ENCODE peak calls at places on chromosomes 16 and 17, in ten cellular contexts. One of them, this sample, is unnamed.

GRCh38 chr17:4939804-4940624 is at the start of the genes RNF167 and SLC25A11:
- DNase-seq in neural progenitor cell: peak
- DNase-seq in mucosa of descending colon: peak
- DNase-seq in astrocyte of the spinal cord: peak
- DNase-seq in left ventricle myocardium inferior: peak
- DNase-seq in skeletal muscle cell: peak
- DNase-seq in breast epithelium: peak
- DNase-seq in astrocyte: peak
- DNase-seq in cardiac fibroblast: peak
- DNase-seq in brain microvascular endothelial cell: peak
- DNase-seq in this sample: peak

GRCh38 chr16:74726736-74727135 is 26.1 kb upstream of the MLKL start:
- DNase-seq in neural progenitor cell: no peak
- DNase-seq in mucosa of descending colon: no peak
- DNase-seq in astrocyte of the spinal cord: no peak
- DNase-seq in left ventricle myocardium inferior: no peak
- DNase-seq in skeletal muscle cell: no peak
- DNase-seq in breast epithelium: no peak
- DNase-seq in astrocyte: no peak
- DNase-seq in cardiac fibroblast: peak
- DNase-seq in brain microvascular endothelial cell: peak
- DNase-seq in this sample: no peak

GRCh38 chr16:51971184-51971583 is 575.8 kb downstream of the TOX3 start:
- DNase-seq in neural progenitor cell: peak
- DNase-seq in mucosa of descending colon: no peak
- DNase-seq in astrocyte of the spinal cord: peak
- DNase-seq in left ventricle myocardium inferior: no peak
- DNase-seq in skeletal muscle cell: no peak
- DNase-seq in breast epithelium: no peak
- DNase-seq in astrocyte: no peak
- DNase-seq in cardiac fibroblast: peak
- DNase-seq in brain microvascular endothelial cell: peak
- DNase-seq in this sample: no peak

GRCh38 chr16:86248325-86248905 is 261.9 kb upstream of the FOXF1 start:
- DNase-seq in neural progenitor cell: no peak
- DNase-seq in mucosa of descending colon: no peak
- DNase-seq in astrocyte of the spinal cord: no peak
- DNase-seq in left ventricle myocardium inferior: no peak
- DNase-seq in skeletal muscle cell: no peak
- DNase-seq in breast epithelium: no peak
- DNase-seq in astrocyte: no peak
- DNase-seq in cardiac fibroblast: no peak
- DNase-seq in brain microvascular endothelial cell: no peak
- DNase-seq in this sample: no peak

GRCh38 chr16:21166561-21166961 is 8.1 kb downstream of the LDAF1 start:
- DNase-seq in neural progenitor cell: peak
- DNase-seq in mucosa of descending colon: no peak
- DNase-seq in astrocyte of the spinal cord: peak
- DNase-seq in left ventricle myocardium inferior: no peak
- DNase-seq in skeletal muscle cell: no peak
- DNase-seq in breast epithelium: no peak
- DNase-seq in astrocyte: peak
- DNase-seq in cardiac fibroblast: no peak
- DNase-seq in brain microvascular endothelial cell: no peak
- DNase-seq in this sample: no peak

GRCh38 chr16:12573730-12574383 is 229.8 kb downstream of the CPPED1 start:
- DNase-seq in neural progenitor cell: peak
- DNase-seq in mucosa of descending colon: peak
- DNase-seq in astrocyte of the spinal cord: peak
- DNase-seq in left ventricle myocardium inferior: peak
- DNase-seq in skeletal muscle cell: no peak
- DNase-seq in breast epithelium: no peak
- DNase-seq in astrocyte: no peak
- DNase-seq in cardiac fibroblast: peak
- DNase-seq in brain microvascular endothelial cell: peak
- DNase-seq in this sample: no peak

GRCh38 chr16:21656795-21657768 is 4.7 kb upstream of the IGSF6 start:
- DNase-seq in neural progenitor cell: peak
- DNase-seq in mucosa of descending colon: no peak
- DNase-seq in astrocyte of the spinal cord: peak
- DNase-seq in left ventricle myocardium inferior: no peak
- DNase-seq in skeletal muscle cell: peak
- DNase-seq in breast epithelium: no peak
- DNase-seq in astrocyte: peak
- DNase-seq in cardiac fibroblast: peak
- DNase-seq in brain microvascular endothelial cell: peak
- DNase-seq in this sample: no peak

GRCh38 chr16:50602531-50603205 is 54.5 kb downstream of the NKD1 start:
- DNase-seq in neural progenitor cell: no peak
- DNase-seq in mucosa of descending colon: no peak
- DNase-seq in astrocyte of the spinal cord: no peak
- DNase-seq in left ventricle myocardium inferior: no peak
- DNase-seq in skeletal muscle cell: no peak
- DNase-seq in breast epithelium: peak
- DNase-seq in astrocyte: no peak
- DNase-seq in cardiac fibroblast: no peak
- DNase-seq in brain microvascular endothelial cell: no peak
- DNase-seq in this sample: no peak

GRCh38 chr17:65018612-65019290 is 37.8 kb downstream of the GNA13 start:
- DNase-seq in neural progenitor cell: peak
- DNase-seq in mucosa of descending colon: no peak
- DNase-seq in astrocyte of the spinal cord: no peak
- DNase-seq in left ventricle myocardium inferior: no peak
- DNase-seq in skeletal muscle cell: peak
- DNase-seq in breast epithelium: no peak
- DNase-seq in astrocyte: peak
- DNase-seq in cardiac fibroblast: peak
- DNase-seq in brain microvascular endothelial cell: no peak
- DNase-seq in this sample: no peak

GRCh38 chr17:45170976-45171337 is 9.3 kb downstream of the HEXIM2 start:
- DNase-seq in neural progenitor cell: no peak
- DNase-seq in mucosa of descending colon: peak
- DNase-seq in astrocyte of the spinal cord: peak
- DNase-seq in left ventricle myocardium inferior: peak
- DNase-seq in skeletal muscle cell: no peak
- DNase-seq in breast epithelium: peak
- DNase-seq in astrocyte: peak
- DNase-seq in cardiac fibroblast: peak
- DNase-seq in brain microvascular endothelial cell: peak
- DNase-seq in this sample: peak
- H3K4me3 ChIP-seq in neural progenitor cell: no peak
- H3K4me3 ChIP-seq in mucosa of descending colon: no peak
- H3K4me3 ChIP-seq in astrocyte of the spinal cord: no peak
- H3K4me3 ChIP-seq in left ventricle myocardium inferior: peak
- H3K4me3 ChIP-seq in skeletal muscle cell: peak
- H3K4me3 ChIP-seq in breast epithelium: peak
- H3K4me3 ChIP-seq in astrocyte: peak
- H3K4me3 ChIP-seq in cardiac fibroblast: peak
- H3K4me3 ChIP-seq in brain microvascular endothelial cell: peak
- H3K4me3 ChIP-seq in this sample: peak

GRCh38 chr17:8105957-8106398 is 12.3 kb downstream of the ALOXE3 start:
- DNase-seq in neural progenitor cell: no peak
- DNase-seq in mucosa of descending colon: no peak
- DNase-seq in astrocyte of the spinal cord: no peak
- DNase-seq in left ventricle myocardium inferior: no peak
- DNase-seq in skeletal muscle cell: no peak
- DNase-seq in breast epithelium: no peak
- DNase-seq in astrocyte: no peak
- DNase-seq in cardiac fibroblast: peak
- DNase-seq in brain microvascular endothelial cell: no peak
- DNase-seq in this sample: no peak

GRCh38 chr17:8108972-8109668 is 9.2 kb downstream of the ALOXE3 start:
- DNase-seq in neural progenitor cell: no peak
- DNase-seq in mucosa of descending colon: no peak
- DNase-seq in astrocyte of the spinal cord: no peak
- DNase-seq in left ventricle myocardium inferior: no peak
- DNase-seq in skeletal muscle cell: no peak
- DNase-seq in breast epithelium: no peak
- DNase-seq in astrocyte: no peak
- DNase-seq in cardiac fibroblast: no peak
- DNase-seq in brain microvascular endothelial cell: no peak
- DNase-seq in this sample: no peak

GRCh38 chr17:8110907-8111306 is 7.4 kb downstream of the ALOXE3 start:
- DNase-seq in neural progenitor cell: no peak
- DNase-seq in mucosa of descending colon: no peak
- DNase-seq in astrocyte of the spinal cord: no peak
- DNase-seq in left ventricle myocardium inferior: no peak
- DNase-seq in skeletal muscle cell: no peak
- DNase-seq in breast epithelium: no peak
- DNase-seq in astrocyte: no peak
- DNase-seq in cardiac fibroblast: no peak
- DNase-seq in brain microvascular endothelial cell: no peak
- DNase-seq in this sample: no peak

GRCh38 chr17:8109669-8110455 is 8.5 kb downstream of the ALOXE3 start:
- DNase-seq in neural progenitor cell: peak
- DNase-seq in mucosa of descending colon: peak
- DNase-seq in astrocyte of the spinal cord: no peak
- DNase-seq in left ventricle myocardium inferior: peak
- DNase-seq in skeletal muscle cell: no peak
- DNase-seq in breast epithelium: peak
- DNase-seq in astrocyte: no peak
- DNase-seq in cardiac fibroblast: peak
- DNase-seq in brain microvascular endothelial cell: no peak
- DNase-seq in this sample: no peak

GRCh38 chr17:8110456-8110804 is 7.9 kb downstream of the ALOXE3 start:
- DNase-seq in neural progenitor cell: no peak
- DNase-seq in mucosa of descending colon: no peak
- DNase-seq in astrocyte of the spinal cord: no peak
- DNase-seq in left ventricle myocardium inferior: no peak
- DNase-seq in skeletal muscle cell: no peak
- DNase-seq in breast epithelium: no peak
- DNase-seq in astrocyte: no peak
- DNase-seq in cardiac fibroblast: no peak
- DNase-seq in brain microvascular endothelial cell: no peak
- DNase-seq in this sample: no peak
- H3K4me3 ChIP-seq in neural progenitor cell: peak
- H3K4me3 ChIP-seq in mucosa of descending colon: no peak
- H3K4me3 ChIP-seq in astrocyte of the spinal cord: no peak
- H3K4me3 ChIP-seq in left ventricle myocardium inferior: peak
- H3K4me3 ChIP-seq in skeletal muscle cell: peak
- H3K4me3 ChIP-seq in breast epithelium: peak
- H3K4me3 ChIP-seq in astrocyte: no peak
- H3K4me3 ChIP-seq in cardiac fibroblast: no peak
- H3K4me3 ChIP-seq in brain microvascular endothelial cell: no peak
- H3K4me3 ChIP-seq in this sample: no peak

GRCh38 chr17:67620636-67621035 is 97.1 kb upstream of the NOL11 start:
- DNase-seq in neural progenitor cell: no peak
- DNase-seq in mucosa of descending colon: no peak
- DNase-seq in astrocyte of the spinal cord: no peak
- DNase-seq in left ventricle myocardium inferior: no peak
- DNase-seq in skeletal muscle cell: no peak
- DNase-seq in breast epithelium: no peak
- DNase-seq in astrocyte: no peak
- DNase-seq in cardiac fibroblast: no peak
- DNase-seq in brain microvascular endothelial cell: no peak
- DNase-seq in this sample: no peak

GRCh38 chr17:67624886-67625656 is 92.7 kb upstream of the NOL11 start:
- DNase-seq in neural progenitor cell: no peak
- DNase-seq in mucosa of descending colon: no peak
- DNase-seq in astrocyte of the spinal cord: no peak
- DNase-seq in left ventricle myocardium inferior: no peak
- DNase-seq in skeletal muscle cell: no peak
- DNase-seq in breast epithelium: no peak
- DNase-seq in astrocyte: no peak
- DNase-seq in cardiac fibroblast: no peak
- DNase-seq in brain microvascular endothelial cell: no peak
- DNase-seq in this sample: no peak

GRCh38 chr17:67620088-67620487 is 97.6 kb upstream of the NOL11 start:
- DNase-seq in neural progenitor cell: no peak
- DNase-seq in mucosa of descending colon: no peak
- DNase-seq in astrocyte of the spinal cord: no peak
- DNase-seq in left ventricle myocardium inferior: no peak
- DNase-seq in skeletal muscle cell: no peak
- DNase-seq in breast epithelium: no peak
- DNase-seq in astrocyte: no peak
- DNase-seq in cardiac fibroblast: no peak
- DNase-seq in brain microvascular endothelial cell: no peak
- DNase-seq in this sample: no peak

GRCh38 chr17:67625971-67626370 is 91.8 kb upstream of the NOL11 start:
- DNase-seq in neural progenitor cell: no peak
- DNase-seq in mucosa of descending colon: no peak
- DNase-seq in astrocyte of the spinal cord: no peak
- DNase-seq in left ventricle myocardium inferior: no peak
- DNase-seq in skeletal muscle cell: no peak
- DNase-seq in breast epithelium: no peak
- DNase-seq in astrocyte: no peak
- DNase-seq in cardiac fibroblast: no peak
- DNase-seq in brain microvascular endothelial cell: no peak
- DNase-seq in this sample: no peak

GRCh38 chr17:67623767-67624166 is 94.0 kb upstream of the NOL11 start:
- DNase-seq in neural progenitor cell: no peak
- DNase-seq in mucosa of descending colon: no peak
- DNase-seq in astrocyte of the spinal cord: no peak
- DNase-seq in left ventricle myocardium inferior: no peak
- DNase-seq in skeletal muscle cell: no peak
- DNase-seq in breast epithelium: no peak
- DNase-seq in astrocyte: no peak
- DNase-seq in cardiac fibroblast: no peak
- DNase-seq in brain microvascular endothelial cell: no peak
- DNase-seq in this sample: no peak
- H3K4me3 ChIP-seq in neural progenitor cell: no peak
- H3K4me3 ChIP-seq in mucosa of descending colon: no peak
- H3K4me3 ChIP-seq in astrocyte of the spinal cord: no peak
- H3K4me3 ChIP-seq in left ventricle myocardium inferior: no peak
- H3K4me3 ChIP-seq in skeletal muscle cell: no peak
- H3K4me3 ChIP-seq in breast epithelium: no peak
- H3K4me3 ChIP-seq in astrocyte: no peak
- H3K4me3 ChIP-seq in cardiac fibroblast: no peak
- H3K4me3 ChIP-seq in brain microvascular endothelial cell: no peak
- H3K4me3 ChIP-seq in this sample: no peak

GRCh38 chr16:10902999-10903398 is 26.0 kb downstream of the CIITA start:
- DNase-seq in neural progenitor cell: no peak
- DNase-seq in mucosa of descending colon: no peak
- DNase-seq in astrocyte of the spinal cord: no peak
- DNase-seq in left ventricle myocardium inferior: no peak
- DNase-seq in skeletal muscle cell: no peak
- DNase-seq in breast epithelium: no peak
- DNase-seq in astrocyte: no peak
- DNase-seq in cardiac fibroblast: no peak
- DNase-seq in brain microvascular endothelial cell: no peak
- DNase-seq in this sample: no peak

GRCh38 chr16:10911267-10911666 is 31.0 kb downstream of the DEXI start:
- DNase-seq in neural progenitor cell: no peak
- DNase-seq in mucosa of descending colon: no peak
- DNase-seq in astrocyte of the spinal cord: no peak
- DNase-seq in left ventricle myocardium inferior: no peak
- DNase-seq in skeletal muscle cell: no peak
- DNase-seq in breast epithelium: no peak
- DNase-seq in astrocyte: no peak
- DNase-seq in cardiac fibroblast: no peak
- DNase-seq in brain microvascular endothelial cell: no peak
- DNase-seq in this sample: no peak

GRCh38 chr16:10906914-10907756 is 30.1 kb downstream of the CIITA start:
- DNase-seq in neural progenitor cell: no peak
- DNase-seq in mucosa of descending colon: no peak
- DNase-seq in astrocyte of the spinal cord: no peak
- DNase-seq in left ventricle myocardium inferior: peak
- DNase-seq in skeletal muscle cell: no peak
- DNase-seq in breast epithelium: no peak
- DNase-seq in astrocyte: no peak
- DNase-seq in cardiac fibroblast: no peak
- DNase-seq in brain microvascular endothelial cell: no peak
- DNase-seq in this sample: no peak

GRCh38 chr16:10906482-10906881 is 29.5 kb downstream of the CIITA start:
- DNase-seq in neural progenitor cell: no peak
- DNase-seq in mucosa of descending colon: no peak
- DNase-seq in astrocyte of the spinal cord: no peak
- DNase-seq in left ventricle myocardium inferior: no peak
- DNase-seq in skeletal muscle cell: no peak
- DNase-seq in breast epithelium: no peak
- DNase-seq in astrocyte: no peak
- DNase-seq in cardiac fibroblast: no peak
- DNase-seq in brain microvascular endothelial cell: no peak
- DNase-seq in this sample: no peak

GRCh38 chr16:10907757-10908045 is 30.7 kb downstream of the CIITA start:
- DNase-seq in neural progenitor cell: no peak
- DNase-seq in mucosa of descending colon: no peak
- DNase-seq in astrocyte of the spinal cord: no peak
- DNase-seq in left ventricle myocardium inferior: no peak
- DNase-seq in skeletal muscle cell: no peak
- DNase-seq in breast epithelium: no peak
- DNase-seq in astrocyte: no peak
- DNase-seq in cardiac fibroblast: no peak
- DNase-seq in brain microvascular endothelial cell: no peak
- DNase-seq in this sample: no peak
- H3K4me3 ChIP-seq in neural progenitor cell: no peak
- H3K4me3 ChIP-seq in mucosa of descending colon: no peak
- H3K4me3 ChIP-seq in astrocyte of the spinal cord: no peak
- H3K4me3 ChIP-seq in left ventricle myocardium inferior: no peak
- H3K4me3 ChIP-seq in skeletal muscle cell: no peak
- H3K4me3 ChIP-seq in breast epithelium: no peak
- H3K4me3 ChIP-seq in astrocyte: no peak
- H3K4me3 ChIP-seq in cardiac fibroblast: no peak
- H3K4me3 ChIP-seq in brain microvascular endothelial cell: no peak
- H3K4me3 ChIP-seq in this sample: no peak

This sample was measured in AG09309.